ENCODE peak calls at places on chromosomes 4 and X, in seven cellular contexts. Y is HEK293T; V is stimulated activated CD4-positive, alpha-beta T cell treated with anti-CD3 and anti-CD28 coated beads, TNF-alpha, amount 100 ng/mL, for 4 hours; U is AG04450; B is mucosa of gallbladder; Z is T-cell; W is tibial nerve. O is an unnamed sample.

GRCh38 chr4:15907430-15907829 is 31.1 kb downstream of the FGFBP1 start:
- DNase-seq in B (no peak), Z (no peak), W (no peak), U (no peak), V (no peak), Y (no peak), O (no peak)

GRCh38 chr4:143344011-143344410 is 7.3 kb downstream of the GAB1 start:
- DNase-seq in Z (no peak), B (no peak), V (no peak), Y (no peak), U (no peak), W (no peak), O (no peak)

GRCh38 chr4:151340751-151341385 is 15.5 kb upstream of the SH3D19 start:
- DNase-seq in V (no peak), U (no peak), Y (no peak), W (no peak), Z (no peak), B (peak; percentile 48), O (no peak)

GRCh38 chrX:43375146-43375545 is 281.0 kb upstream of the MAOA start:
- DNase-seq in B (no peak), Y (no peak), V (no peak), Z (no peak), U (no peak), W (no peak), O (no peak)

GRCh38 chr4:122830392-122831095 is 3.9 kb downstream of the FGF2 start:
- DNase-seq in W (no peak), B (no peak), Z (no peak), Y (no peak), U (no peak), V (no peak), O (no peak)

GRCh38 chr4:16745887-16746286 is 152.6 kb downstream of the LDB2 start:
- DNase-seq in U (no peak), W (no peak), Z (no peak), V (no peak), Y (no peak), B (peak; percentile 53), O (no peak)

GRCh38 chr4:53563824-53564223 is 27.5 kb downstream of the LNX1 start:
- DNase-seq in V (peak; percentile 3), W (no peak), U (peak; percentile 41), B (no peak), Z (no peak), Y (no peak), O (no peak)

GRCh38 chr4:159227984-159228383 is 125.1 kb downstream of the RAPGEF2 start:
- DNase-seq in W (peak; percentile 48), U (peak; percentile 85), B (peak; percentile 87), Y (no peak), Z (no peak), V (no peak), O (peak; percentile 38)

GRCh38 chr4:60611762-60612496 is 588.2 kb upstream of the ADGRL3 start:
- DNase-seq in Y (no peak), V (no peak), Z (no peak), U (no peak), B (no peak), W (no peak), O (no peak)

GRCh38 chr4:24690436-24690835 is 104.9 kb upstream of the SOD3 start:
- DNase-seq in B (no peak), W (no peak), U (no peak), Z (no peak), V (no peak), Y (no peak), O (no peak)

GRCh38 chr4:156825074-156825473 is 146.5 kb downstream of the PDGFC start:
- DNase-seq in Z (no peak), Y (no peak), W (no peak), B (no peak), V (no peak), U (no peak), O (no peak)

GRCh38 chrX:20506739-20507138 is 240.0 kb upstream of the RPS6KA3 start:
- DNase-seq in Z (no peak), V (no peak), U (no peak), Y (no peak), B (no peak), W (no peak), O (no peak)

GRCh38 chr4:103996059-103996458 is 276.3 kb upstream of the TACR3 start:
- DNase-seq in V (no peak), Z (no peak), Y (peak; percentile 10), W (no peak), B (no peak), U (no peak), O (no peak)

GRCh38 chr4:179666226-179666625 is 2224.0 kb upstream of the AGA start:
- DNase-seq in W (no peak), B (no peak), Z (no peak), Y (no peak), V (no peak), U (no peak), O (no peak)

GRCh38 chrX:153398275-153398960 is 2.7 kb downstream of the PNMA6E start:
- DNase-seq in Y (no peak), B (no peak), Z (no peak), U (no peak), V (no peak), W (no peak), O (no peak)

GRCh38 chr4:112951362-112951962 is 98.0 kb upstream of the ANK2 start:
- DNase-seq in U (no peak), W (no peak), B (no peak), Z (no peak), Y (no peak), V (no peak), O (no peak)

GRCh38 chr4:8858925-8859210 is 12.8 kb downstream of the HMX1 start:
- DNase-seq in W (no peak), B (no peak), V (no peak), Y (no peak), Z (no peak), U (no peak), O (no peak)

GRCh38 chrX:110145854-110146253 is 142.9 kb downstream of the TMEM164 start:
- DNase-seq in V (no peak), U (no peak), Z (no peak), B (peak; percentile 13), W (no peak), Y (peak; percentile 53), O (no peak)

GRCh38 chrX:15177316-15177715 is 92.6 kb downstream of the ASB9 start:
- DNase-seq in V (no peak), Y (no peak), B (no peak), W (no peak), U (no peak), Z (no peak), O (no peak)

GRCh38 chr4:155820887-155821529 is 45.1 kb downstream of the ASIC5 start:
- DNase-seq in Y (no peak), V (no peak), Z (no peak), B (no peak), W (no peak), U (no peak), O (no peak)